ENCODE peak calls at places on chromosome 2, in four cellular contexts. E is kidney epithelial cell, Z is mucosa of descending colon, Q is fibroblast of lung. I is an unnamed sample.
A peak's percentile ranks its signal among the peaks of the same experiment; 100 is the strongest.

GRCh38 chr2:210264282-210264681 is 39.0 kb upstream of the ACADL start:
- DNase-seq in E (no peak), Z (no peak), Q (no peak), I (no peak)

GRCh38 chr2:112646791-112647720 is 1.3 kb downstream of the SLC20A1 start:
- DNase-seq in E (no peak), Z (no peak), Q (no peak), I (no peak)

GRCh38 chr2:2117923-2118322 is 213.2 kb downstream of the MYT1L start:
- DNase-seq in E (no peak), Z (no peak), Q (no peak), I (no peak)

GRCh38 chr2:133591164-133591563 is 22.9 kb upstream of the NCKAP5 start:
- DNase-seq in E (no peak), Z (no peak), Q (peak; percentile 45), I (no peak)

GRCh38 chr2:117930775-117931174 is 83.1 kb downstream of the CCDC93 start:
- DNase-seq in E (no peak), Z (no peak), Q (no peak), I (no peak)

GRCh38 chr2:178111743-178112142 is 494 bp upstream of the RBM45 start:
- DNase-seq in E (no peak), Z (no peak), Q (no peak), I (no peak)

GRCh38 chr2:6863792-6864191 is 1.9 kb downstream of the CMPK2 start:
- DNase-seq in E (no peak), Z (no peak), Q (no peak), I (no peak)

GRCh38 chr2:141381946-141382345 is 748.9 kb downstream of the LRP1B start:
- DNase-seq in E (no peak), Z (no peak), Q (no peak), I (no peak)

GRCh38 chr2:103208916-103209315 is 447.1 kb downstream of the TMEM182 start:
- DNase-seq in E (no peak), Z (no peak), Q (no peak), I (no peak)

GRCh38 chr2:128324008-128324896 is 5.6 kb upstream of the HS6ST1 start:
- DNase-seq in E (no peak), Z (no peak), Q (no peak), I (no peak)

GRCh38 chr2:85604568-85605339 is 2.3 kb upstream of the TMEM150A start:
- DNase-seq in E (no peak), Z (no peak), Q (no peak), I (no peak)

GRCh38 chr2:118151831-118152230 is 63.6 kb downstream of the INSIG2 start:
- DNase-seq in E (no peak), Z (no peak), Q (no peak), I (no peak)

GRCh38 chr2:217242947-217243346 is 383.1 kb upstream of the TNP1 start:
- DNase-seq in E (no peak), Z (no peak), Q (no peak), I (no peak)

GRCh38 chr2:150710916-150711315 is 223.4 kb upstream of the RND3 start:
- DNase-seq in E (no peak), Z (no peak), Q (no peak), I (peak; percentile 59)

GRCh38 chr2:181777654-181778053 is 97.3 kb upstream of the NEUROD1 start:
- DNase-seq in E (no peak), Z (no peak), Q (no peak), I (no peak)

GRCh38 chr2:180938419-180938818 is 42.0 kb upstream of the UBE2E3 start:
- DNase-seq in E (peak; percentile 5), Z (no peak), Q (peak; percentile 25), I (peak; percentile 79)

GRCh38 chr2:151671198-151671597 is 63.1 kb downstream of the NEB start:
- DNase-seq in E (no peak), Z (no peak), Q (no peak), I (no peak)

GRCh38 chr2:15846626-15847025 is 93.7 kb upstream of the MYCN start:
- DNase-seq in E (no peak), Z (no peak), Q (no peak), I (no peak)

GRCh38 chr2:240809276-240809675 is 10.7 kb downstream of the KIF1A start:
- DNase-seq in E (no peak), Z (no peak), Q (no peak), I (no peak)

GRCh38 chr2:240812301-240812680 is 7.7 kb downstream of the KIF1A start:
- DNase-seq in E (no peak), Z (no peak), Q (no peak), I (no peak)

GRCh38 chr2:240811346-240812300 is 8.4 kb downstream of the KIF1A start:
- DNase-seq in E (no peak), Z (no peak), Q (no peak), I (no peak)

GRCh38 chr2:240810621-240811020 is 9.4 kb downstream of the KIF1A start:
- DNase-seq in E (no peak), Z (no peak), Q (no peak), I (no peak)

GRCh38 chr2:240810199-240810598 is 9.8 kb downstream of the KIF1A start:
- DNase-seq in E (no peak), Z (no peak), Q (no peak), I (no peak)
- TF ChIP-seq CTCF in E (no peak), Z (no peak), Q (no peak), I (no peak)

GRCh38 chr2:113877651-113878594 is 12.0 kb upstream of the ACTR3 start:
- DNase-seq in E (peak; percentile 39), Z (no peak), Q (peak; percentile 71), I (peak; percentile 81)

GRCh38 chr2:113876503-113877387 is 13.1 kb upstream of the ACTR3 start:
- DNase-seq in E (peak; percentile 55), Z (peak; percentile 92), Q (peak; percentile 71), I (no peak)

GRCh38 chr2:113879457-113879856 is 10.4 kb upstream of the ACTR3 start:
- DNase-seq in E (no peak), Z (no peak), Q (no peak), I (no peak)

GRCh38 chr2:113873867-113874266 is 16.0 kb upstream of the ACTR3 start:
- DNase-seq in E (no peak), Z (no peak), Q (no peak), I (peak; percentile 21)

GRCh38 chr2:113878743-113879142 is 11.1 kb upstream of the ACTR3 start:
- DNase-seq in E (no peak), Z (no peak), Q (no peak), I (peak; percentile 29)
- H3K4me3 ChIP-seq in E (no peak overlapping the region), Z (no peak overlapping the region), Q (no peak overlapping the region), I (no peak overlapping the region)

GRCh38 chr2:172334988-172335387 is 92.4 kb upstream of the ITGA6 start:
- DNase-seq in E (no peak), Z (no peak), Q (no peak), I (no peak)
- TF ChIP-seq CTCF in E (no peak), Z (no peak), Q (no peak), I (no peak)

GRCh38 chr2:138500592-138501426 is 761 bp upstream of the SPOPL start:
- DNase-seq in E (no peak), Z (peak; percentile 56), Q (no peak), I (no peak)
- H3K4me3 ChIP-seq in E (peak overlapping the region; percentile 78), Z (peak overlapping the region; percentile 81), Q (peak overlapping the region; percentile 89), I (peak overlapping the region; percentile 89)

GRCh38 chr2:37000273-37000780 is 34.0 kb upstream of the STRN start:
- DNase-seq in E (no peak), Z (no peak), Q (peak; percentile 34), I (no peak)

GRCh38 chr2:37011126-37011525 is 44.8 kb upstream of the STRN start:
- DNase-seq in E (no peak), Z (no peak), Q (no peak), I (no peak)

GRCh38 chr2:37000988-37001556 is 34.7 kb upstream of the STRN start:
- DNase-seq in E (no peak), Z (no peak), Q (no peak), I (no peak)

DNA sequence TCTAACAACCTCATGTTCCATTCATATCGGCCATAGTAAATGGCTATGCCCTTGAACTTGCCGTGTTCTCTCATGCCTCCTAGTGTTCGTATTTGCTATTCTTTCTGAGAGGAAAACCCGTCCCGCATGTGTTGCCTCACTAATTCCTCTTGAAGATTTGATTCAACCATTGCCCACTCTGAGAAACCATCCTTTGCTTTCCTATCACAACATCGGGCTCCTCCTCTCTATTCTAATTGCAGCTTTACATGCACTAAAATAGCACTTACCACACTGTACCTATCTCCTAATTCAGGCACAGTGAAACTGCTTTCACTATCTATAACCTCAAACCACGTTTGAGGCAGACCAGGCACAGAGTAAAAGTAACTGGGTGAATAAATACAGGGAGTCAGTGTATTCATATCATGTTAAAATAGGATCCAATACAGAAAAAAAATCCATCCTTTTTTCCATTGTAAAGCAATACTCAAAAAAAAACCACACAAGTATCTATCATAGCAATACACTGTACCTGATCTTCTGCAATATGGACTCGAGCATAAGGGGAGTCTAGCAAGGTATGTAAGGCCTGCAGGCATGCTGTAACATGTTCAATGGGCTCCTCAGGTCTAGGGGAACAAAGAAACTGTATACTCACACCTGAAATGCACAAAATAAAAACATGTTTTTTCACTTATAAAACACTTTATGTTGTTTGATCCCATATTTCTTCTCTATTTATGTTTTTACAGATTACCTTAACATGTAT is 39.0 kb upstream of the STRN start:
- DNase-seq in E (no peak), Z (no peak), Q (no peak), I (peak; percentile 19)
- TF ChIP-seq CTCF in E (peak; percentile 46), Z (peak; percentile 27), Q (peak; percentile 58), I (peak; percentile 40)

I was measured in foreskin fibroblast.